ENCODE peak calls at places on chromosomes 13 and 19, in ten cellular contexts. One of them, this sample, is unnamed.

GRCh38 chr19:45170146-45171106 is 7.6 kb downstream of the TRAPPC6A start:
- DNase-seq in erythroblast: no peak
- DNase-seq in A549: no peak
- DNase-seq in NCI-H774: no peak
- DNase-seq in HTR-8/SVneo: no peak
- DNase-seq in heart right ventricle: no peak
- DNase-seq in uterus: no peak
- DNase-seq in cerebellar cortex: no peak
- DNase-seq in EH: no peak
- DNase-seq in H54: no peak
- DNase-seq in this sample: no peak

GRCh38 chr19:19410553-19411550 is 5.4 kb downstream of the GATAD2A start:
- DNase-seq in erythroblast: peak; percentile 61
- DNase-seq in A549: no peak
- DNase-seq in NCI-H774: no peak
- DNase-seq in HTR-8/SVneo: no peak
- DNase-seq in heart right ventricle: no peak
- DNase-seq in uterus: no peak
- DNase-seq in cerebellar cortex: no peak
- DNase-seq in EH: no peak
- DNase-seq in H54: no peak
- DNase-seq in this sample: no peak

GRCh38 chr19:4061178-4061682 is 5.5 kb downstream of the ZBTB7A start:
- DNase-seq in erythroblast: no peak
- DNase-seq in A549: peak; percentile 67
- DNase-seq in NCI-H774: peak; percentile 58
- DNase-seq in HTR-8/SVneo: no peak
- DNase-seq in heart right ventricle: peak; percentile 83
- DNase-seq in uterus: peak; percentile 85
- DNase-seq in cerebellar cortex: no peak
- DNase-seq in EH: peak; percentile 35
- DNase-seq in H54: peak; percentile 77
- DNase-seq in this sample: peak; percentile 86

GRCh38 chr19:50804420-50805272 is 14.4 kb downstream of the ACP4 start:
- DNase-seq in erythroblast: peak; percentile 99
- DNase-seq in A549: peak; percentile 100
- DNase-seq in NCI-H774: peak; percentile 98
- DNase-seq in HTR-8/SVneo: peak; percentile 95
- DNase-seq in heart right ventricle: peak; percentile 97
- DNase-seq in uterus: peak; percentile 98
- DNase-seq in cerebellar cortex: peak; percentile 99
- DNase-seq in EH: peak; percentile 98
- DNase-seq in H54: peak; percentile 97
- DNase-seq in this sample: peak; percentile 99

GRCh38 chr13:32010137-32010536 is 21.4 kb upstream of the FRY start:
- DNase-seq in erythroblast: no peak
- DNase-seq in A549: no peak
- DNase-seq in NCI-H774: no peak
- DNase-seq in HTR-8/SVneo: no peak
- DNase-seq in heart right ventricle: no peak
- DNase-seq in uterus: no peak
- DNase-seq in cerebellar cortex: peak; percentile 61
- DNase-seq in EH: peak; percentile 70
- DNase-seq in H54: no peak
- DNase-seq in this sample: no peak

GRCh38 chr13:108269601-108270328 is at the start of gene TNFSF13B:
- DNase-seq in erythroblast: peak; percentile 47
- DNase-seq in A549: peak; percentile 4
- DNase-seq in NCI-H774: no peak
- DNase-seq in HTR-8/SVneo: peak; percentile 2
- DNase-seq in heart right ventricle: peak; percentile 35
- DNase-seq in uterus: no peak
- DNase-seq in cerebellar cortex: peak; percentile 11
- DNase-seq in EH: peak; percentile 43
- DNase-seq in H54: peak; percentile 20
- DNase-seq in this sample: no peak

GRCh38 chr19:32318884-32319520 is 26.4 kb upstream of the ZNF507 start:
- DNase-seq in erythroblast: no peak
- DNase-seq in A549: peak; percentile 68
- DNase-seq in NCI-H774: no peak
- DNase-seq in HTR-8/SVneo: no peak
- DNase-seq in heart right ventricle: no peak
- DNase-seq in uterus: no peak
- DNase-seq in cerebellar cortex: peak; percentile 21
- DNase-seq in EH: peak; percentile 20
- DNase-seq in H54: peak; percentile 36
- DNase-seq in this sample: no peak

GRCh38 chr19:800360-801029 is 3.2 kb downstream of the PTBP1 start:
- DNase-seq in erythroblast: no peak
- DNase-seq in A549: no peak
- DNase-seq in NCI-H774: no peak
- DNase-seq in HTR-8/SVneo: no peak
- DNase-seq in heart right ventricle: no peak
- DNase-seq in uterus: peak; percentile 53
- DNase-seq in cerebellar cortex: no peak
- DNase-seq in EH: peak; percentile 29
- DNase-seq in H54: no peak
- DNase-seq in this sample: peak; percentile 60

GRCh38 chr19:46404884-46405658 is 8.3 kb downstream of the CCDC8 start:
- DNase-seq in erythroblast: peak; percentile 36
- DNase-seq in A549: peak; percentile 77
- DNase-seq in NCI-H774: no peak
- DNase-seq in HTR-8/SVneo: no peak
- DNase-seq in heart right ventricle: no peak
- DNase-seq in uterus: no peak
- DNase-seq in cerebellar cortex: peak; percentile 70
- DNase-seq in EH: no peak
- DNase-seq in H54: no peak
- DNase-seq in this sample: no peak

GRCh38 chr13:23979361-23980159 is 82.3 kb upstream of the C1QTNF9B start:
- DNase-seq in erythroblast: peak; percentile 20
- DNase-seq in A549: peak; percentile 4
- DNase-seq in NCI-H774: no peak
- DNase-seq in HTR-8/SVneo: peak; percentile 57
- DNase-seq in heart right ventricle: peak; percentile 84
- DNase-seq in uterus: peak; percentile 79
- DNase-seq in cerebellar cortex: peak; percentile 24
- DNase-seq in EH: peak; percentile 89
- DNase-seq in H54: peak; percentile 58
- DNase-seq in this sample: peak; percentile 90

GRCh38 chr19:328025-328505 is 16.5 kb downstream of the MIER2 start:
- DNase-seq in erythroblast: peak; percentile 58
- DNase-seq in A549: peak; percentile 52
- DNase-seq in NCI-H774: no peak
- DNase-seq in HTR-8/SVneo: no peak
- DNase-seq in heart right ventricle: no peak
- DNase-seq in uterus: no peak
- DNase-seq in cerebellar cortex: no peak
- DNase-seq in EH: no peak
- DNase-seq in H54: no peak
- DNase-seq in this sample: no peak

GRCh38 chr13:97498419-97498818 is 64.5 kb downstream of the RAP2A start:
- DNase-seq in erythroblast: no peak
- DNase-seq in A549: no peak
- DNase-seq in NCI-H774: no peak
- DNase-seq in HTR-8/SVneo: no peak
- DNase-seq in heart right ventricle: no peak
- DNase-seq in uterus: no peak
- DNase-seq in cerebellar cortex: no peak
- DNase-seq in EH: no peak
- DNase-seq in H54: no peak
- DNase-seq in this sample: no peak

GRCh38 chr13:36258831-36259230 is 38.8 kb downstream of the CCDC169 start:
- DNase-seq in erythroblast: no peak
- DNase-seq in A549: no peak
- DNase-seq in NCI-H774: no peak
- DNase-seq in HTR-8/SVneo: no peak
- DNase-seq in heart right ventricle: no peak
- DNase-seq in uterus: no peak
- DNase-seq in cerebellar cortex: no peak
- DNase-seq in EH: no peak
- DNase-seq in H54: no peak
- DNase-seq in this sample: no peak

GRCh38 chr19:40510526-40511115 is 43.8 kb downstream of the SPTBN4 start:
- DNase-seq in erythroblast: no peak
- DNase-seq in A549: no peak
- DNase-seq in NCI-H774: no peak
- DNase-seq in HTR-8/SVneo: no peak
- DNase-seq in heart right ventricle: no peak
- DNase-seq in uterus: no peak
- DNase-seq in cerebellar cortex: no peak
- DNase-seq in EH: peak; percentile 56
- DNase-seq in H54: peak; percentile 49
- DNase-seq in this sample: no peak

GRCh38 chr13:42602910-42603309 is 29.0 kb downstream of the TNFSF11 start:
- DNase-seq in erythroblast: no peak
- DNase-seq in A549: no peak
- DNase-seq in NCI-H774: no peak
- DNase-seq in HTR-8/SVneo: no peak
- DNase-seq in heart right ventricle: no peak
- DNase-seq in uterus: no peak
- DNase-seq in cerebellar cortex: no peak
- DNase-seq in EH: peak; percentile 1
- DNase-seq in H54: no peak
- DNase-seq in this sample: no peak

GRCh38 chr19:30324982-30325381 is 47.2 kb upstream of the ZNF536 start:
- DNase-seq in erythroblast: no peak
- DNase-seq in A549: no peak
- DNase-seq in NCI-H774: no peak
- DNase-seq in HTR-8/SVneo: no peak
- DNase-seq in heart right ventricle: no peak
- DNase-seq in uterus: no peak
- DNase-seq in cerebellar cortex: no peak
- DNase-seq in EH: no peak
- DNase-seq in H54: no peak
- DNase-seq in this sample: no peak

GRCh38 chr19:13923194-13923987 is 14.8 kb downstream of the PODNL1 start:
- DNase-seq in erythroblast: no peak
- DNase-seq in A549: no peak
- DNase-seq in NCI-H774: no peak
- DNase-seq in HTR-8/SVneo: no peak
- DNase-seq in heart right ventricle: no peak
- DNase-seq in uterus: no peak
- DNase-seq in cerebellar cortex: no peak
- DNase-seq in EH: no peak
- DNase-seq in H54: no peak
- DNase-seq in this sample: no peak

GRCh38 chr19:7654401-7654800 is 14.4 kb upstream of the RETN start:
- DNase-seq in erythroblast: no peak
- DNase-seq in A549: no peak
- DNase-seq in NCI-H774: no peak
- DNase-seq in HTR-8/SVneo: no peak
- DNase-seq in heart right ventricle: no peak
- DNase-seq in uterus: no peak
- DNase-seq in cerebellar cortex: no peak
- DNase-seq in EH: peak; percentile 27
- DNase-seq in H54: no peak
- DNase-seq in this sample: no peak

GRCh38 chr13:99352351-99353271 is 45.4 kb upstream of the GPR183 start:
- DNase-seq in erythroblast: no peak
- DNase-seq in A549: no peak
- DNase-seq in NCI-H774: no peak
- DNase-seq in HTR-8/SVneo: no peak
- DNase-seq in heart right ventricle: no peak
- DNase-seq in uterus: no peak
- DNase-seq in cerebellar cortex: no peak
- DNase-seq in EH: no peak
- DNase-seq in H54: no peak
- DNase-seq in this sample: no peak